ENCODE peak calls at places on chromosomes 4 and X, in six cellular contexts. P, N, U, E, Y and T are unnamed samples.
A peak's percentile ranks its signal among the peaks of the same experiment; 100 is the strongest.

GRCh38 chr4:36399762-36400353 is 118.4 kb downstream of the DTHD1 start:
- DNase-seq in P (peak; percentile 7), E (peak; percentile 48), U (no peak), N (no peak), Y (peak; percentile 54), T (no peak)

GRCh38 chr4:184895012-184895795 is 69.4 kb upstream of the ACSL1 start:
- DNase-seq in P (no peak), N (no peak), E (peak; percentile 30), Y (peak; percentile 37), U (no peak), T (no peak)

GRCh38 chr4:16713271-16713670 is 185.2 kb downstream of the LDB2 start:
- DNase-seq in P (no peak), N (no peak), E (no peak), Y (no peak), U (no peak), T (no peak)

GRCh38 chr4:22496165-22496813 is 19.6 kb downstream of the ADGRA3 start:
- DNase-seq in P (no peak), E (no peak), Y (no peak), U (no peak), N (no peak), T (no peak)

GRCh38 chrX:139967300-139967699 is 2.0 kb upstream of the CXorf66 start:
- DNase-seq in N (no peak), Y (peak; percentile 11), U (no peak), P (peak; percentile 6), E (no peak), T (no peak)

GRCh38 chr4:137212601-137213000 is 319.7 kb downstream of the PCDH18 start:
- DNase-seq in N (no peak), P (no peak), Y (no peak), E (no peak), U (no peak), T (no peak)

GRCh38 chrX:19344207-19344534 is 444 bp downstream of the PDHA1 start:
- DNase-seq in E (no peak), U (no peak), N (peak; percentile 30), P (no peak), Y (no peak), T (no peak)

GRCh38 chr4:123652501-123652900 is 255.9 kb downstream of the SPRY1 start:
- DNase-seq in E (no peak), U (no peak), Y (no peak), N (no peak), P (peak; percentile 25), T (no peak)

GRCh38 chr4:182872886-182873285 is 44.3 kb downstream of the DCTD start:
- DNase-seq in N (no peak), P (no peak), E (no peak), Y (no peak), U (no peak), T (no peak)

GRCh38 chr4:139501117-139501516 is 47.2 kb downstream of the RAB33B start:
- DNase-seq in Y (no peak), U (no peak), P (no peak), N (no peak), E (no peak), T (no peak)

GRCh38 chr4:175271010-175271630 is 353.0 kb downstream of the ADAM29 start:
- DNase-seq in P (no peak), U (no peak), N (no peak), Y (no peak), E (no peak), T (no peak)

GRCh38 chr4:45453258-45453841 is 670.5 kb downstream of the GABRG1 start:
- DNase-seq in U (no peak), P (peak; percentile 37), E (no peak), N (no peak), Y (peak; percentile 52), T (no peak)

GRCh38 chr4:27360651-27361347 is 500.2 kb downstream of the STIM2 start:
- DNase-seq in Y (no peak), U (peak; percentile 74), P (peak; percentile 46), E (no peak), N (no peak), T (no peak)

GRCh38 chr4:24794916-24795665 is at the start of gene SOD3:
- DNase-seq in N (peak; percentile 42), E (peak; percentile 76), Y (no peak), U (peak; percentile 69), P (peak; percentile 96), T (peak; percentile 83)

GRCh38 chrX:13254076-13254785 is 65.6 kb downstream of the ATXN3L start:
- DNase-seq in U (no peak), N (no peak), Y (peak; percentile 88), E (no peak), P (peak; percentile 69), T (no peak)

GRCh38 chr4:173450281-173450680 is 51.4 kb upstream of the SCRG1 start:
- DNase-seq in E (no peak), N (no peak), Y (no peak), U (no peak), P (no peak), T (no peak)

GRCh38 chrX:154368630-154369452 is 5.6 kb downstream of the FLNA start:
- DNase-seq in Y (peak; percentile 97), U (peak; percentile 74), P (peak; percentile 93), N (no peak), E (peak; percentile 69), T (peak; percentile 79)

GRCh38 chrX:42220083-42220482 is 296.7 kb upstream of the CASK start:
- DNase-seq in P (no peak), Y (no peak), U (no peak), N (no peak), E (no peak), T (no peak)

GRCh38 chr4:54318904-54319303 is 89.8 kb downstream of the PDGFRA start:
- DNase-seq in Y (peak; percentile 66), U (no peak), P (peak; percentile 76), E (no peak), N (no peak), T (peak; percentile 5)

GRCh38 chrX:112513154-112513553 is 166.6 kb downstream of the LHFPL1 start:
- DNase-seq in E (no peak), Y (no peak), U (no peak), P (no peak), N (no peak), T (peak; percentile 57)

GRCh38 chr4:185210102-185210981 is 944 bp downstream of the SNX25 start:
- DNase-seq in Y (peak; percentile 68), U (no peak), P (peak; percentile 63), N (peak; percentile 50), E (peak; percentile 37), T (no peak)

GRCh38 chrX:2500091-2500680 is 590 bp downstream of the DHRSX start:
- DNase-seq in Y (peak; percentile 45), P (peak; percentile 50), U (no peak), E (no peak), N (peak; percentile 34), T (no peak)

GRCh38 chrX:27622883-27623282 is 32.7 kb downstream of the DCAF8L2 start:
- DNase-seq in U (no peak), E (no peak), N (no peak), P (no peak), Y (no peak), T (no peak)

GRCh38 chrX:51804741-51805140 is 61.5 kb downstream of the GSPT2 start:
- DNase-seq in E (no peak), U (no peak), P (no peak), N (no peak), Y (no peak), T (no peak)
- TF ChIP-seq CTCF in E (no peak), U (peak; percentile 6), P (no peak), N (peak; percentile 27), Y (no peak), T (no peak)

DNA sequence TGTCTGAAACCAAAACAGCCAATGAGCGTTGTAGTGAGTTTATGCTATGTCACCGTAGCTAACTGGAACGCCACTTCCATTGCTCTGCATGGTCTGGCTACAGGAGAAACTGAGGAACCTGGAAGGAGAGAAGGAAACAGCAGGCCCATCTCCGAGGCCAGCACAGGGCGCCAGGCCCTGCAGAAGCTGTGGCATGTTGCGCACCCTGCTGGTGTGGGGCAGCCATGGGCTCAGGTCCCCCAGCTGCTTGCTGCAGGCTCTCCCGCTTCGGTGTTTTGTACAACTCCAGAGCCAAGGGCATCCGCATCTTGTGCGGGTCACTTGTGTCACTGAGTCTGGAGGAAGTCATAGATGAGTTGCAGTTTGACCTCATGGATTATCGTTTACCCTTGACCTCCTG is 89.2 kb downstream of the AFAP1 start:
- DNase-seq in E (no peak), U (no peak), N (no peak), P (no peak), Y (peak; percentile 31), T (no peak)
- TF ChIP-seq CTCF in E (no peak), U (no peak), N (peak; percentile 12), P (no peak), Y (peak; percentile 50), T (no peak)

GRCh38 chr4:145843651-145844050 is 95.0 kb downstream of the ZNF827 start:
- DNase-seq in N (no peak), P (no peak), U (no peak), Y (no peak), E (no peak), T (no peak)

GRCh38 chr4:145845118-145845517 is 93.5 kb downstream of the ZNF827 start:
- DNase-seq in U (no peak), N (no peak), E (no peak), Y (no peak), P (no peak), T (no peak)

GRCh38 chr4:145842224-145842887 is 96.3 kb downstream of the ZNF827 start:
- DNase-seq in E (no peak), N (no peak), P (peak; percentile 66), Y (no peak), U (no peak), T (no peak)

GRCh38 chr4:145840801-145841200 is 97.8 kb downstream of the ZNF827 start:
- DNase-seq in P (no peak), E (no peak), N (no peak), Y (no peak), U (no peak), T (no peak)

DNA sequence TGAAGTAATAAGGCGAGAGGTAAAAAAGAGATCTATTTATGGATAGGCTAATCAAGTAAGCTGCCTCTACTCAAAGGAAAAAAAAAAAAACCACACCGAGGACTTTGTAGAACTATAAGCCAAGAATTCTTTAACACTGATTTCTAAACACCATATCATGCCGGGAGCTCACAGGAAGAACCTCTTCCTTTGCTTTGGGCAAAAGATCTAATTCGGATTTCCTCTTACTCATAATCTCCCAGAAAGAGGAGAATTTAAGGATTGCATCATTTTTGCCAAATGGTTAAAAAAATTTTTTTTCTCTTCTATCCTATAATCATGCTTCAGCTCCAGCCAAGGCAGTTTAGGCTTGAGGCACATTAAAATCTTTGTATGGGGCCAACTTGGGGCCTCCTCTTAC is 95.5 kb downstream of the ZNF827 start:
- DNase-seq in P (peak; percentile 89), U (peak; percentile 70), N (no peak), Y (no peak), E (no peak), T (peak; percentile 67)
- TF ChIP-seq CTCF in P (no peak), U (no peak), N (no peak), Y (no peak), E (no peak), T (no peak)

GRCh38 chrX:115311139-115311538 is 21.6 kb downstream of the LUZP4 start:
- DNase-seq in E (no peak), U (no peak), N (no peak), Y (no peak), P (no peak), T (no peak)

DNA sequence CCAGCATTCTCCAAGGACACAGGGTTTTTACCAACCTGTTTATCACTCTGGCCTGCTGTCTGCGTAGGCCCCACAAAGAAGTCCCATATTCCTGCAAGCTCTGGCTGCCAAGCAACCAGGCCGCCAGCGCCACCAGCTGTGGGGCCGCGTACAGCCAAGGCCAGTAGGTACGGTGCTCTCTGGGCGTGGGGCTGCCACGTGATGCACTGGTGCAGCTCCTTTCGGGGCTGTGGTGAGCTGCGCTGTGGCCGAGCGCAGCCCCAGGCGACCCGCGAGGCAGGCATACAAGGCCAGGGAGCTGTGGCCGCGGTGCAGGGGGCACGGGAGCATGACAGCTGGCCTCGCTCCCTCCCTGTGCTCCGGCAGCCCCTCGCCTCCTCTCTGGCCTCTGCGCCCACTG is 22.2 kb downstream of the LUZP4 start:
- DNase-seq in E (no peak), Y (no peak), U (no peak), N (peak; percentile 49), P (peak; percentile 29), T (no peak)
- TF ChIP-seq CTCF in E (no peak), Y (no peak), U (no peak), N (peak; percentile 43), P (no peak), T (no peak)